ENCODE peak calls at places on chromosomes 13 and 19, in five cellular contexts. J is GM23338, U is IMR-90, C is mammary epithelial cell, S is mesenchymal stem cell. V is an unnamed sample.

GRCh38 chr13:106348032-106348431 is 187.4 kb downstream of the EFNB2 start:
- DNase-seq in J (peak), U (peak), S (peak), C (peak), V (no peak)

GRCh38 chr19:49999371-50000010 is 25.7 kb downstream of the VRK3 start:
- DNase-seq in S (no peak), C (no peak), U (no peak), J (no peak), V (no peak)

GRCh38 chr19:56156768-56157167 is 15.7 kb downstream of the ZNF444 start:
- DNase-seq in J (no peak), U (no peak), S (no peak), C (no peak), V (no peak)

GRCh38 chr19:11064831-11065303 is 24.4 kb upstream of the LDLR start:
- DNase-seq in J (no peak), U (no peak), S (no peak), C (no peak), V (no peak)

GRCh38 chr13:42327725-42328124 is 55.8 kb downstream of the AKAP11 start:
- DNase-seq in S (no peak), C (no peak), J (peak), U (no peak), V (no peak)

GRCh38 chr13:75544681-75545333 is 4.8 kb upstream of the UCHL3 start:
- DNase-seq in S (peak), U (peak), C (peak), J (no peak), V (no peak)

GRCh38 chr13:110777251-110777820 is 63.8 kb downstream of the ING1 start:
- DNase-seq in C (no peak), U (peak), S (no peak), J (no peak), V (no peak)

GRCh38 chr19:57720878-57721277 is 6.5 kb downstream of the ZNF671 start:
- DNase-seq in U (no peak), J (no peak), S (no peak), C (no peak), V (no peak)

GRCh38 chr19:40693150-40693788 is 2.8 kb upstream of the NUMBL start:
- DNase-seq in S (no peak), C (no peak), U (no peak), J (no peak), V (no peak)

GRCh38 chr13:33536639-33537425 is 251.3 kb upstream of the STARD13 start:
- DNase-seq in C (peak), S (peak), J (no peak), U (peak), V (no peak)

GRCh38 chr19:19866599-19867248 is 1.0 kb downstream of the ZNF253 start:
- DNase-seq in C (peak), U (no peak), S (peak), J (peak), V (peak)

GRCh38 chr19:58059003-58059671 is at the start of gene ZNF135:
- DNase-seq in J (peak), S (peak), C (peak), U (peak), V (no peak)

GRCh38 chr13:61255035-61255796 is 160.4 kb downstream of the PCDH20 start:
- DNase-seq in S (no peak), U (no peak), J (peak), C (no peak), V (peak)

GRCh38 chr19:3045885-3046603 is 16.3 kb downstream of the TLE5 start:
- DNase-seq in J (peak), S (no peak), C (no peak), U (no peak), V (no peak)
- H3K4me2 ChIP-seq in J (peak), S (no peak), C (no peak), U (no peak), V (no peak)

DNA sequence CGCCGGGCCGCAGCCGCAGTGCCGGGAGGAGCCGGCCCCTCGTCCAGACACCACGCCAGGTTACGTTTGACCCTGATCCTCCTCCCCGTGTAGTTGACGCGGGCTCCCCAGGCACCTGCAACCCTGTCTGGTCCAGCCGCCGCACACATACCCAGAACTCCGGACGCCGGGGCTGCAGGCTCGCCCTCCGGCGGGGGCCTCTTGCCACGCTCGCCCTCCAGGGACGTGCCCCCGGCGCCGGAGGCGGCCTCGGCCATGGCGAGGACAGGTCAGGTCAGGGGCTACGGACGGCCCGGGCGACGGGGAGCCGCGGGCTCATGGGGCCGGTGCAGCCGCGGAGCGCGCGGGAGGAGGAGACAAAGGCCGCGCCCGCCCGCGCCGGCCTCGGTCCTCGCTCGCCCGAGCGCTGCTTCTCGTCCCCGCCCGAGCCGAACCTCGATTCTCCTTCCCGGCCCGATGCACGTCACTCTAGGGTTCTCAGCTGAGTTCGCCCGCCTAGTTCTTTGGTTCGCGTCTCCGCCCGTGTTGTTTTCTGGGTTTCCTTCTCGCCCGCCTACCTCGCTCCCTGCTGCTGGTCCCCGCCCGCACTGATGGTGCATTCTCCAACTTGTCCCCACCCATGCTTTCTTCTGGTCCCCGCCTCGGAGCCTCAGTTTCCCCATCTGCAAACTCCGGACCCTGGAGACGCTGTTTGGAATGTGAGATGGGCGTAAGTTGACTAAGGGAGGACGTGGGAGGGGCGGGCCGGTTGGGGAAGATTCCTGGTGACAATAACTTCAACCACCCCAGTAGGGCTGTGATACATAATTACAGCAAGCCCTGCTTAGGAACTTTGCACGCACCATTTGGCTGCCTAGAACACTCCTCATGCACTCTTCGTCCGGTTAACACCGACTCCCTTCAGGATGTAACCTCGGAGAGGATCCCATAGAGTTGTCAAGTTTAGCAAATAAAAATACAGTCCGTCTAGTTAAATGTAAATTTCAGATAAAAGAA is at the start of gene ANO8:
- DNase-seq in S (peak), J (peak), C (peak), U (peak), V (peak)
- H3K27ac ChIP-seq in S (no peak), J (no peak), C (no peak), U (peak), V (peak)

DNA sequence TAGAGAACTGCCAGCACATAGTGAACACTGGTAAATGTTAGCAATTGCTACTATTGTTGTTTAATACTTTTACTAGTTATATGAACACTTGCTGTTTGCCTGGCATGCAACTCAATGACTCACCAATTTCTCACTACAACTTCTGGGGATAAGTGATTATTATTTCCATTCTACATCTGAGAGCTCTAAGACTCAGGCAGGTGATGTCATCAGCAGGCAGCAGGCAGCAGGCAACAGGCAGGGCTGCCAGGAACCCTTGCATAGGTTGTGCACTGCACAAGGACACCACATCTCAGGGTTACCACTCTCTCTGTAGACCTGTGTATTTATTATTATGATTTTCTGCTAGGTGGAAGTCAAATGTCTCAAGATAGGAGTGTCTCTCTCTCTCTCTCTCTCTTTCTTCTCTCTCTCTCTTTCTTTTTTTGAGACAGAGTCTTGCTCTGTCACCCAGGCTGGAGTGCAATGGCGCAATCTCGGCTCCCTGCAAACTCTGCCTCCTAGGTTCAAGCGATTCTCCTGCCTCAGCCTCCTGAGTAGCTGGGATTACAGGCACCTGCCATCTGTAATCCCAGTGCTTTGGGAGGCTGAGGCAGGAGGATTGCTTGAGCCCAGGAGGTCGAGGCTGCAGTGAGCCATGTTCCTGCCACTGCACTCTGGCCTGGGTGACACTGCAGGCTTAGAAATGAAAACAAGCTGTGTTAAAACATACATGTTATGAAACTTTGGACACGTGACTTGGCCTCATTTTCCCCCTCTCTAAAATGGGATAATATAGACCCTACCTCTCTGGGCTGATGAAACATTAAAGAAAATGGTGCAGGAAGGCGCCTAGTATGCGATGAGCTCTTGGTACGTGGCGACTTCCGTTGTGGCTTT is 22.7 kb downstream of the HPN start:
- DNase-seq in C (peak), J (no peak), S (peak), U (peak), V (no peak)
- H3K4me2 ChIP-seq in C (no peak), J (no peak), S (no peak), U (no peak), V (no peak)

DNA sequence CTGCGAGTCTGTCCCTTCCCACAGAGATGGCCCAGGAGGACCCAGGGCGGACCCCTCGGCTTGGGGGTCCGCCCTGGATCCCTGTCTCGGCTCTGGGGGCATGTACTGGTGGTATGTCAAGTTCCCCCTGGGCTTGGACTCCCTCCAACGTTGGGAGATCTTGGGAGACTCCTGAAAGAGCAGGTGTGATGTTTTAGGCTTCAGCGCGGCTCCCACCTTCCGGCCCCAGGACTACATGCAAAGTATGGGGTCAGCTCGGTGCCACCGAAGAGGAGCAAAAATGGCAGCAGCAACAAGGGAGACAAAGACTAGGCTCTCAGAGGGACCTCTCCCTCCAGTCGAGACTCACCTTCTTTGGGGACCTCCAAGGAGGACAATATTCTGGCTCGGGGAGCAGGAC is 4.2 kb downstream of the MAMSTR start:
- DNase-seq in U (no peak), S (no peak), C (no peak), J (no peak), V (no peak)
- H3K27ac ChIP-seq in U (no peak), S (no peak), C (no peak), J (no peak), V (no peak)

GRCh38 chr19:14505488-14506239 is 9.7 kb upstream of the GIPC1 start:
- DNase-seq in C (peak), U (peak), S (peak), J (peak), V (peak)

GRCh38 chr19:14507704-14508246 is 10.4 kb downstream of the DNAJB1 start:
- DNase-seq in C (peak), S (peak), U (peak), J (no peak), V (no peak)

GRCh38 chr19:14502334-14503092 is 6.6 kb upstream of the GIPC1 start:
- DNase-seq in C (no peak), U (no peak), J (no peak), S (no peak), V (no peak)

GRCh38 chr19:14497347-14497921 is 1.5 kb upstream of the GIPC1 start:
- DNase-seq in C (no peak), S (no peak), U (no peak), J (peak), V (no peak)

DNA sequence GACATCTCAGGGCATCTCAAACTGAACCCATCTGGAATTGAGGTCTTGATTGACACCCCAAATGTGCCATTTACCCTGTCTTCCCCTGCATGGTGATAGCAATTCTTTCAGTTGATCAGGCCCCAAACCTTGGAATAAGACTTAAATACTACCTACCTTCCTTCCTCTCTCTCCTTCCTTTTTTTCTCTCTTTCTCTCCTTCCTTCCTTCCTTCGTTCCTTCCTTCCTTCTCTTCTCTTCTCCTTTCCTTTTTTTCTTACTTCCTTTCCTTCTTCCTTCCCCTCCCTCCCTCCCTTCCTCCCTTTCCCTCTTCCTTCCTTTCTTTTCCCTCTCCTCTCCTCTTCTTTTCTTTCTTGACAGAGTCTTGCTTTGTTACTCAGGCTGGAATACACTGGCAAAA is 7.4 kb upstream of the GIPC1 start:
- DNase-seq in S (no peak), U (no peak), C (no peak), J (no peak), V (no peak)
- H3K4me2 ChIP-seq in S (no peak), U (no peak), C (no peak), J (no peak), V (no peak)

GRCh38 chr19:28472111-28472510 is 740.8 kb downstream of the UQCRFS1 start:
- DNase-seq in U (no peak), J (no peak), C (no peak), S (no peak), V (no peak)

GRCh38 chr19:28466107-28467045 is 746.6 kb downstream of the UQCRFS1 start:
- DNase-seq in S (peak), U (peak), J (peak), C (peak), V (peak)

GRCh38 chr19:28465317-28466086 is 747.4 kb downstream of the UQCRFS1 start:
- DNase-seq in U (no peak), C (peak), S (no peak), J (no peak), V (peak)

GRCh38 chr19:28469544-28469943 is 743.4 kb downstream of the UQCRFS1 start:
- DNase-seq in U (no peak), S (no peak), C (no peak), J (no peak), V (no peak)

GRCh38 chr19:28468701-28469459 is 744.1 kb downstream of the UQCRFS1 start:
- DNase-seq in C (no peak), S (peak), J (peak), U (no peak), V (peak)
- H3K27ac ChIP-seq in C (no peak), S (peak), J (no peak), U (no peak), V (no peak)

DNA sequence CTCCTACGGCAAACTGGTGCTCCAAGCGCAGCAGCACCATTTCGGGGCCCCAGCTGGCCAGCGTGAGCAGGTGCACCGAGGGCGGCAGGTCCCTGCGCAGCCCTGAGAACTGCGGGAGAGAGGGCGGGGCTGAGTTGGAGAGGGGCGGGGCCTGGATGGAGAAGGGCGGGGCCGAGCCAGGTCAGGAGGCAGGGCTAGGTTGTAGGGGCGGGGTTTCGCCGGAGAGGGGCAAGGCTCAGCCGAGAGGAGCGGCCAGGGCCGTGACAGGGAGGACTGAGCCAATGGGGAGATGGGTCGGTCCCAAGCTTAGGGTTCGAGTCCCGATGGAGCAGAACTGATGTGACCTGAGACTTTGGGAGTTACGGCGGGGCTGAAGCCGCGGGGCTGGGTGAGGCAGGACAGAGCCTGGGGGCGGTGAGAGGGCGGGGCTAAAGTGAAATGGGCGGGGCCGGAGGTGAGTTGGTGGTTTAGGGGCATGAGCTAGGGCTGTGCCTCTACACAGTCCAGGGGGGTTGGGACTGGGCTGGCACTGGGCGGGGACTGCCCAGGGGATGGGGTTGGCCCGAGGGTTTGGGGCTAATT is 19.0 kb downstream of the MAN2B1 start:
- DNase-seq in J (peak), U (no peak), C (no peak), S (no peak), V (no peak)
- H3K4me2 ChIP-seq in J (peak), U (peak), C (no peak), S (no peak), V (no peak)

V was measured in OCI-LY7.